ENCODE peak calls at places on chromosomes 16 and 17, in five cellular contexts. One of them, this sample, is unnamed. For H3K36me3, the result is how much of the 10 kb centered on the place peaks cover.

GRCh38 chr16:85421338-85422123 is 191.6 kb upstream of the GSE1 start:
- DNase-seq in neural progenitor cell: no peak
- DNase-seq in PC-9: no peak
- DNase-seq in tibial nerve: no peak
- DNase-seq in A673: no peak
- DNase-seq in this sample: no peak

GRCh38 chr17:8801135-8801840 is 2.1 kb upstream of the MFSD6L start:
- DNase-seq in A673: no peak
- DNase-seq in neural progenitor cell: no peak
- DNase-seq in PC-9: no peak
- DNase-seq in tibial nerve: no peak
- DNase-seq in this sample: no peak

GRCh38 chr17:8830141-8830540 is 31.0 kb upstream of the MFSD6L start:
- DNase-seq in tibial nerve: no peak
- DNase-seq in A673: no peak
- DNase-seq in PC-9: no peak
- DNase-seq in neural progenitor cell: no peak
- DNase-seq in this sample: no peak

GRCh38 chr16:87389245-87389644 is 2.9 kb upstream of the MAP1LC3B start:
- DNase-seq in A673: no peak
- DNase-seq in PC-9: no peak
- DNase-seq in tibial nerve: no peak
- DNase-seq in neural progenitor cell: no peak
- DNase-seq in this sample: no peak

GRCh38 chr17:65370669-65371126 is 190.8 kb downstream of the AXIN2 start:
- DNase-seq in A673: no peak
- DNase-seq in PC-9: peak
- DNase-seq in neural progenitor cell: peak
- DNase-seq in tibial nerve: no peak
- DNase-seq in this sample: peak

GRCh38 chr16:69428652-69429051 is 4.2 kb downstream of the CYB5B start:
- DNase-seq in neural progenitor cell: no peak
- DNase-seq in A673: no peak
- DNase-seq in tibial nerve: no peak
- DNase-seq in PC-9: no peak
- DNase-seq in this sample: no peak

GRCh38 chr17:59435238-59435637 is 103.8 kb downstream of the YPEL2 start:
- DNase-seq in tibial nerve: no peak
- DNase-seq in neural progenitor cell: no peak
- DNase-seq in PC-9: peak
- DNase-seq in A673: no peak
- DNase-seq in this sample: no peak

GRCh38 chr16:89801800-89802199 is 14.6 kb downstream of the FANCA start:
- DNase-seq in PC-9: no peak
- DNase-seq in tibial nerve: no peak
- DNase-seq in neural progenitor cell: no peak
- DNase-seq in A673: peak
- DNase-seq in this sample: no peak

GRCh38 chr16:47308601-47309000 is 152.3 kb downstream of the ITFG1 start:
- DNase-seq in A673: no peak
- DNase-seq in PC-9: no peak
- DNase-seq in neural progenitor cell: no peak
- DNase-seq in tibial nerve: no peak
- DNase-seq in this sample: no peak

GRCh38 chr16:85652431-85653221 is 36.1 kb downstream of the GINS2 start:
- DNase-seq in tibial nerve: peak
- DNase-seq in neural progenitor cell: peak
- DNase-seq in PC-9: no peak
- DNase-seq in A673: peak
- DNase-seq in this sample: peak

GRCh38 chr17:82415336-82415735 is 2.8 kb upstream of the HEXD start:
- DNase-seq in tibial nerve: no peak
- DNase-seq in PC-9: no peak
- DNase-seq in A673: no peak
- DNase-seq in neural progenitor cell: no peak
- DNase-seq in this sample: no peak

GRCh38 chr17:62614142-62614541 is 13.3 kb upstream of the MRC2 start:
- DNase-seq in PC-9: no peak
- DNase-seq in A673: no peak
- DNase-seq in neural progenitor cell: no peak
- DNase-seq in tibial nerve: no peak
- DNase-seq in this sample: no peak

GRCh38 chr17:29133146-29133713 is 47.0 kb downstream of the MYO18A start:
- DNase-seq in neural progenitor cell: no peak
- DNase-seq in PC-9: peak
- DNase-seq in A673: no peak
- DNase-seq in tibial nerve: no peak
- DNase-seq in this sample: no peak

GRCh38 chr17:12429125-12429524 is 236.6 kb upstream of the MYOCD start:
- DNase-seq in A673: no peak
- DNase-seq in neural progenitor cell: no peak
- DNase-seq in PC-9: no peak
- DNase-seq in tibial nerve: no peak
- DNase-seq in this sample: no peak

GRCh38 chr17:42677921-42678781 is 1.4 kb upstream of the PLEKHH3 start:
- DNase-seq in neural progenitor cell: peak
- DNase-seq in tibial nerve: peak
- DNase-seq in PC-9: peak
- DNase-seq in A673: peak
- DNase-seq in this sample: peak

GRCh38 chr16:80739523-80739922 is 64.9 kb downstream of the CDYL2 start:
- DNase-seq in A673: no peak
- DNase-seq in PC-9: no peak
- DNase-seq in neural progenitor cell: no peak
- DNase-seq in tibial nerve: no peak
- DNase-seq in this sample: no peak

GRCh38 chr17:35460354-35460851 is 11.8 kb upstream of the SLFN13 start:
- DNase-seq in neural progenitor cell: peak
- DNase-seq in A673: no peak
- DNase-seq in tibial nerve: no peak
- DNase-seq in PC-9: peak
- DNase-seq in this sample: peak

GRCh38 chr17:82217530-82218204 is 5.0 kb upstream of the CCDC57 start:
- DNase-seq in tibial nerve: no peak
- DNase-seq in PC-9: peak
- DNase-seq in neural progenitor cell: no peak
- DNase-seq in A673: no peak
- DNase-seq in this sample: peak

GRCh38 chr17:81959362-81960129 is 1.4 kb downstream of the NOTUM start:
- DNase-seq in neural progenitor cell: peak
- DNase-seq in PC-9: no peak
- DNase-seq in tibial nerve: peak
- DNase-seq in A673: peak
- DNase-seq in this sample: peak

GRCh38 chr17:1160591-1161041 is 19.2 kb downstream of the ABR start:
- DNase-seq in neural progenitor cell: no peak
- DNase-seq in tibial nerve: no peak
- DNase-seq in PC-9: no peak
- DNase-seq in A673: no peak
- DNase-seq in this sample: no peak

GRCh38 chr16:53061701-53062159 is 6.9 kb downstream of the CHD9 start:
- DNase-seq in neural progenitor cell: no peak
- DNase-seq in tibial nerve: no peak
- DNase-seq in A673: no peak
- DNase-seq in PC-9: no peak
- DNase-seq in this sample: peak

GRCh38 chr16:65119905-65120341 is 1.9 kb downstream of the CDH11 start:
- DNase-seq in A673: peak
- DNase-seq in neural progenitor cell: peak
- DNase-seq in tibial nerve: peak
- DNase-seq in PC-9: no peak
- DNase-seq in this sample: no peak

GRCh38 chr17:71764507-71764906 is 356.3 kb upstream of the SOX9 start:
- DNase-seq in neural progenitor cell: peak
- DNase-seq in PC-9: no peak
- DNase-seq in tibial nerve: no peak
- DNase-seq in A673: peak
- DNase-seq in this sample: no peak

GRCh38 chr17:79706931-79707382 is 23.8 kb upstream of the ENPP7 start:
- DNase-seq in PC-9: no peak
- DNase-seq in tibial nerve: no peak
- DNase-seq in A673: no peak
- DNase-seq in neural progenitor cell: peak
- DNase-seq in this sample: no peak

GRCh38 chr17:20171741-20172377 is 162.7 kb downstream of the SPECC1 start:
- DNase-seq in PC-9: peak
- DNase-seq in neural progenitor cell: no peak
- DNase-seq in A673: no peak
- DNase-seq in tibial nerve: no peak
- DNase-seq in this sample: peak

GRCh38 chr17:12667299-12667958 is 1.7 kb downstream of the MYOCD start:
- DNase-seq in PC-9: no peak
- DNase-seq in tibial nerve: no peak
- DNase-seq in A673: peak
- DNase-seq in neural progenitor cell: peak
- DNase-seq in this sample: no peak

GRCh38 chr16:21175397-21175796 is 16.9 kb downstream of the LDAF1 start:
- DNase-seq in neural progenitor cell: no peak
- DNase-seq in tibial nerve: no peak
- DNase-seq in A673: no peak
- DNase-seq in PC-9: no peak
- DNase-seq in this sample: no peak

GRCh38 chr17:40026816-40027613 is 11.8 kb downstream of the CSF3 start:
- DNase-seq in A673: peak
- DNase-seq in tibial nerve: peak
- DNase-seq in PC-9: peak
- DNase-seq in neural progenitor cell: peak
- DNase-seq in this sample: peak

GRCh38 chr16:79182618-79183017 is 417.9 kb downstream of the MAF start:
- DNase-seq in A673: no peak
- DNase-seq in PC-9: no peak
- DNase-seq in tibial nerve: no peak
- DNase-seq in neural progenitor cell: no peak
- DNase-seq in this sample: no peak

GRCh38 chr17:38777641-38778250 is 21.6 kb downstream of the PIP4K2B start:
- DNase-seq in PC-9: no peak
- DNase-seq in A673: no peak
- DNase-seq in neural progenitor cell: no peak
- DNase-seq in tibial nerve: no peak
- DNase-seq in this sample: no peak
- H3K36me3 ChIP-seq in PC-9: under half
- H3K36me3 ChIP-seq in A673: under half
- H3K36me3 ChIP-seq in neural progenitor cell: under half
- H3K36me3 ChIP-seq in tibial nerve: half or more
- H3K36me3 ChIP-seq in this sample: half or more

DNA sequence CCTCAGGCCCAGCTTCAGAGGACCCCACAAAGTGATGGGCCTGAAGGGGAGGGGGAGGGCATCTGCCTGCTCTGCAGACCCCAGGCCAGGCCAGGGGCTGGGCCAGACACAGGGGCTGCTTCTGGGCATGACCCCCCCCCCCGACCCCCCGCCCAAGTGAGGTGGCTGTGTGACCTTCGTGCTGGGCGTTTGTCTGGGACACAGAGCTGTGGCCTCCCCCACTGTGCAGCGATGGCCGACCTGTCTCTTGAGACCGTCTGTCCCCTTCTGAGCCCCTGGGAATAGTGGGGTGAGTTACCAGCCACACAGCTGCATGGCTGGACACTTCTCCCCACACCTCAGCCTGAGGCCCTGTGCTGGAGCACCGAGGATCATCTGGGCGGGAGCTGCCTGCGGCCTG is 34.8 kb upstream of the GNG13 start:
- DNase-seq in neural progenitor cell: no peak
- DNase-seq in PC-9: no peak
- DNase-seq in A673: no peak
- DNase-seq in tibial nerve: no peak
- DNase-seq in this sample: no peak
- H3K36me3 ChIP-seq in neural progenitor cell: under half
- H3K36me3 ChIP-seq in PC-9: under half
- H3K36me3 ChIP-seq in A673: under half
- H3K36me3 ChIP-seq in tibial nerve: under half
- H3K36me3 ChIP-seq in this sample: under half

DNA sequence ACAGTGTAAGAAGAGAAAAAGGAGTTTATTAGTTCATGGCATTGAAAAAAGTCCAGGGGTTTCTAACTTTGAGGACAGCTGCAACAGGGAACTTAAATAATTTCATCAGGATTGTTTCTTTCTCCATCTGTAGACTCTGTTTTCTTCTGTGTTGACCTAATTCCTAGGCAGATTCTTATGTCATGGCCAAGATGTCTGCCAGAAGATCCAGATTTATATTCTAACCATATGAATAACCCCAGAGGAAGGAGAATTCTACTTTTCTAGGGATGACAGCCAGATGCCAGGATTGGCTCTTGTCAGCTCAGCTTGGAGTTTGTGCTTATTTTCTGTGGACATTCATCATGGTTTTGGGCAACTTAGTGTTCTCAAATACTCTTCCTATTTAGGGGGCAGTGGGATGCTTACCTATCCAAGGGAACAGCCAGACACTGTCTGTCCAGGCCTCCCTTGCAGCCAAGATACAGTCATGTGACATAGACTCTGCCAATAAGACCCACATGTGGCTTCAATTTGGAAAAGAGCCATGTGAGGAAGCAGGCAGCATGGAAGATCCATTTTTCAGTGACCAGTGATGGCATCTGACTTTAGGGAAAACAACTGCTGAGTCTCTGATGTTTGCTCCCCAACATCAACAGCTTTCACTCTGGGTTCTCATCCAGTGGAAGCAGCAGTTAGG is 18.2 kb downstream of the PCTP start:
- DNase-seq in PC-9: no peak
- DNase-seq in tibial nerve: no peak
- DNase-seq in A673: no peak
- DNase-seq in neural progenitor cell: no peak
- DNase-seq in this sample: no peak
- H3K36me3 ChIP-seq in PC-9: under half
- H3K36me3 ChIP-seq in tibial nerve: half or more
- H3K36me3 ChIP-seq in A673: under half
- H3K36me3 ChIP-seq in neural progenitor cell: under half
- H3K36me3 ChIP-seq in this sample: half or more

GRCh38 chr17:75829747-75830146 is 14.5 kb downstream of the UNC13D start:
- DNase-seq in A673: no peak
- DNase-seq in tibial nerve: no peak
- DNase-seq in neural progenitor cell: no peak
- DNase-seq in PC-9: no peak
- DNase-seq in this sample: no peak

GRCh38 chr17:75830168-75831031 is 13.8 kb downstream of the UNC13D start:
- DNase-seq in neural progenitor cell: peak
- DNase-seq in tibial nerve: no peak
- DNase-seq in PC-9: no peak
- DNase-seq in A673: peak
- DNase-seq in this sample: no peak

GRCh38 chr17:75827291-75828050 is 16.7 kb downstream of the UNC13D start:
- DNase-seq in tibial nerve: peak
- DNase-seq in A673: peak
- DNase-seq in neural progenitor cell: peak
- DNase-seq in PC-9: no peak
- DNase-seq in this sample: peak

GRCh38 chr17:75828051-75828400 is 16.2 kb downstream of the UNC13D start:
- DNase-seq in A673: peak
- DNase-seq in neural progenitor cell: no peak
- DNase-seq in PC-9: no peak
- DNase-seq in tibial nerve: no peak
- DNase-seq in this sample: no peak

DNA sequence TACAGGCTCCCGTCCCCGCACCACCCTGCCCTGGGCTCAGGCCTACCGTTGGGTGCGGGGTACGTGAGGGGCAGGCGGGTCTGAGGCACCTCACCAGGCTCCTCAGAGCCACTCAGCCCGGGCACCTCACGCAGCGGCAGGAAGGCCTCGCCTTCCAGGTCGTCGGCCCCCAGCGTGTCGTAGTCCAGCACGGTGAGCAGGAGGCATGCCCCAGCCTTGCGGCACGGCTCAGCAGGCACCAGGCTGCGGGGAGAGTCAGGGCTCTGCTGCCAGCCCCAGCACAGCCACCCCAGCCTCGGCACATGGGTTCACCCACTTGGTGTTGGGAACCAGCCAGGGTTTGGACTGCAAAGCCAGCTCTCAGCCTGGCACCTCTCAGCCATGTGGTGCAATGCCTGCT is 15.5 kb downstream of the UNC13D start:
- DNase-seq in A673: no peak
- DNase-seq in tibial nerve: no peak
- DNase-seq in PC-9: no peak
- DNase-seq in neural progenitor cell: no peak
- DNase-seq in this sample: no peak
- H3K36me3 ChIP-seq in A673: under half
- H3K36me3 ChIP-seq in tibial nerve: half or more
- H3K36me3 ChIP-seq in PC-9: under half
- H3K36me3 ChIP-seq in neural progenitor cell: under half
- H3K36me3 ChIP-seq in this sample: half or more